ENCODE peak calls at places on chromosomes 16 and 17, in eight cellular contexts. N is Daoy; H is hepatic stellate cell; R is lung microvascular endothelial cell; W is activated T-helper 9 cell treated with anti-CD3 and anti-CD28 coated beads, Interleukin-2, amount 50 U/mL, for 16 hours; U is skeletal muscle cell; A is AG20443; K is left ventricle myocardium superior. P is an unnamed sample.

GRCh38 chr17:17626840-17627239 is 35.3 kb upstream of the PEMT start:
- DNase-seq in H (no peak), N (no peak), A (no peak), K (no peak), U (no peak), W (no peak), R (no peak), P (no peak)

GRCh38 chr16:48613061-48613957 is 3.3 kb upstream of the N4BP1 start:
- DNase-seq in N (no peak), H (peak), W (peak), R (no peak), U (no peak), K (no peak), A (no peak), P (no peak)

GRCh38 chr17:55054429-55054828 is 85.9 kb downstream of the STXBP4 start:
- DNase-seq in U (no peak), N (no peak), H (no peak), K (no peak), R (no peak), A (no peak), W (no peak), P (no peak)

GRCh38 chr17:73203788-73204479 is 11.1 kb downstream of the COG1 start:
- DNase-seq in R (peak), N (no peak), W (no peak), A (no peak), K (no peak), U (no peak), H (no peak), P (no peak)

GRCh38 chr17:42276359-42276608 is at the start of gene STAT5B:
- DNase-seq in U (no peak), A (peak), R (peak), N (peak), H (peak), K (peak), W (peak), P (peak)

GRCh38 chr17:78974635-78975591 is 4.8 kb downstream of the LGALS3BP start:
- DNase-seq in A (peak), W (no peak), R (peak), H (no peak), N (no peak), K (peak), U (peak), P (peak)

GRCh38 chr16:14322186-14322585 is 251.1 kb downstream of the MRTFB start:
- DNase-seq in W (no peak), N (no peak), A (no peak), R (no peak), U (no peak), H (no peak), K (no peak), P (no peak)

GRCh38 chr17:8496081-8496480 is 60.4 kb downstream of the NDEL1 start:
- DNase-seq in H (no peak), K (no peak), W (no peak), R (no peak), A (no peak), U (no peak), N (no peak), P (no peak)

GRCh38 chr16:8622315-8622656 is 788 bp downstream of the METTL22 start:
- DNase-seq in A (no peak), U (no peak), H (no peak), R (no peak), N (no peak), W (no peak), K (no peak), P (no peak)

GRCh38 chr17:71098071-71098470 is 928.7 kb downstream of the KCNJ2 start:
- DNase-seq in N (no peak), U (no peak), W (no peak), K (no peak), A (no peak), R (no peak), H (no peak), P (no peak)

GRCh38 chr17:80864751-80865150 is 126.9 kb upstream of the CHMP6 start:
- DNase-seq in K (peak), R (no peak), U (no peak), W (no peak), H (no peak), N (no peak), A (no peak), P (no peak)

GRCh38 chr17:16486373-16487250 is 5.4 kb downstream of the LRRC75A start:
- DNase-seq in H (peak), W (no peak), U (peak), N (peak), K (peak), A (peak), R (peak), P (peak)

GRCh38 chr16:8173111-8173644 is 417.1 kb downstream of the TMEM114 start:
- DNase-seq in K (peak), H (peak), W (no peak), N (peak), A (peak), R (peak), U (peak), P (peak)

GRCh38 chr17:69502488-69502887 is 88.0 kb downstream of the MAP2K6 start:
- DNase-seq in N (no peak), K (no peak), W (no peak), U (no peak), A (no peak), H (no peak), R (no peak), P (no peak)

GRCh38 chr17:50607522-50607921 is 27.2 kb upstream of the ABCC3 start:
- DNase-seq in K (no peak), R (no peak), U (no peak), A (no peak), H (no peak), N (no peak), W (no peak), P (no peak)

GRCh38 chr16:84881702-84882521 is 62.1 kb downstream of the CRISPLD2 start:
- DNase-seq in A (peak), W (no peak), K (no peak), U (peak), H (peak), N (peak), R (no peak), P (no peak)

GRCh38 chr17:81517339-81518112 is 4.9 kb upstream of the ACTG1 start:
- DNase-seq in K (peak), N (peak), A (no peak), R (no peak), W (no peak), U (no peak), H (peak), P (no peak)

GRCh38 chr17:330993-331701 is 21.5 kb downstream of the RPH3AL start:
- DNase-seq in W (no peak), U (no peak), N (no peak), H (no peak), R (no peak), K (peak), A (no peak), P (no peak)

GRCh38 chr17:43907425-43907981 is at the start of gene MPP2:
- DNase-seq in K (peak), R (peak), W (peak), U (no peak), N (peak), A (peak), H (peak), P (peak)

GRCh38 chr16:56812884-56813283 is 52.1 kb upstream of the SLC12A3 start:
- DNase-seq in R (peak), H (peak), K (no peak), U (no peak), A (no peak), N (peak), W (no peak), P (no peak)

GRCh38 chr17:57257911-57258885 is 1.9 kb downstream of the MSI2 start:
- DNase-seq in U (no peak), N (no peak), A (no peak), W (no peak), R (no peak), K (no peak), H (no peak), P (no peak)

GRCh38 chr16:78499399-78499798 is 399.9 kb downstream of the WWOX start:
- DNase-seq in H (no peak), A (no peak), N (no peak), R (no peak), U (no peak), W (no peak), K (no peak), P (no peak)

GRCh38 chr17:44324092-44324570 is 492 bp downstream of the SLC25A39 start:
- DNase-seq in R (no peak), K (peak), W (no peak), N (no peak), A (peak), U (no peak), H (no peak), P (no peak)